ENCODE peak calls at places on chromosomes 3 and 15, in nine cellular contexts. N is neural crest cell; K is stimulated activated CD8-positive, alpha-beta memory T cell treated with anti-CD3 and anti-CD28 coated beads, Interleukin-2, amount 100 ng/mL, for 1 hour; I is NCI-H460; T is iris pigment epithelial cell; M is ELR; U is fibroblast of mammary gland; F is nucleus accumbens; Z is NCI-H2029. A is an unnamed sample.

GRCh38 chr15:74519311-74519710 is 21.7 kb upstream of the ARID3B start:
- DNase-seq in N (no peak), K (no peak), I (no peak), T (peak; percentile 85), M (peak; percentile 46), U (peak; percentile 21), F (no peak), Z (no peak), A (peak; percentile 48)

GRCh38 chr3:39150803-39151631 is 2.4 kb downstream of the CSRNP1 start:
- DNase-seq in N (no peak), K (no peak), I (no peak), T (peak; percentile 96), M (peak; percentile 92), U (peak; percentile 97), F (peak; percentile 41), Z (no peak), A (peak; percentile 99)

GRCh38 chr15:45635763-45636292 is 999 bp downstream of the SQOR start:
- DNase-seq in N (no peak), K (no peak), I (no peak), T (no peak), M (no peak), U (no peak), F (no peak), Z (no peak), A (no peak)

GRCh38 chr3:29410200-29410599 is 129.3 kb downstream of the RBMS3 start:
- DNase-seq in N (no peak), K (no peak), I (no peak), T (no peak), M (no peak), U (no peak), F (no peak), Z (no peak), A (no peak)

GRCh38 chr15:91484141-91484540 is 369.4 kb upstream of the SLCO3A1 start:
- DNase-seq in N (no peak), K (no peak), I (no peak), T (no peak), M (no peak), U (no peak), F (no peak), Z (no peak), A (no peak)

GRCh38 chr3:129942296-129942695 is 32.2 kb upstream of the TRH start:
- DNase-seq in N (peak; percentile 82), K (no peak), I (peak; percentile 47), T (peak; percentile 57), M (peak; percentile 68), U (peak; percentile 58), F (peak; percentile 25), Z (peak; percentile 12), A (peak; percentile 68)

GRCh38 chr15:34650177-34650576 is 66.7 kb upstream of the GOLGA8B start:
- DNase-seq in N (no peak), K (no peak), I (no peak), T (peak; percentile 79), M (peak; percentile 80), U (peak; percentile 66), F (no peak), Z (no peak), A (peak; percentile 42)

GRCh38 chr15:38853608-38854007 is 289.0 kb upstream of the RASGRP1 start:
- DNase-seq in N (peak; percentile 2), K (no peak), I (peak; percentile 14), T (peak; percentile 67), M (peak; percentile 42), U (peak; percentile 53), F (no peak), Z (no peak), A (peak; percentile 67)

GRCh38 chr3:32082727-32083126 is 23.7 kb upstream of the GPD1L start:
- DNase-seq in N (no peak), K (no peak), I (no peak), T (no peak), M (no peak), U (peak; percentile 8), F (no peak), Z (no peak), A (peak; percentile 13)

GRCh38 chr15:65841121-65841930 is 28.0 kb upstream of the RAB11A start:
- DNase-seq in N (no peak), K (no peak), I (no peak), T (peak; percentile 81), M (peak; percentile 57), U (peak; percentile 40), F (no peak), Z (no peak), A (peak; percentile 69)

GRCh38 chr15:88894348-88894818 is 961 bp downstream of the HAPLN3 start:
- DNase-seq in N (peak; percentile 57), K (peak; percentile 78), I (no peak), T (no peak), M (peak; percentile 41), U (peak; percentile 38), F (no peak), Z (no peak), A (no peak)

GRCh38 chr15:51576911-51577500 is 45.6 kb downstream of the DMXL2 start:
- DNase-seq in N (no peak), K (no peak), I (no peak), T (peak; percentile 88), M (no peak), U (peak; percentile 74), F (no peak), Z (no peak), A (peak; percentile 66)

GRCh38 chr3:10437995-10438901 is 67.1 kb downstream of the ATP2B2 start:
- DNase-seq in N (no peak), K (no peak), I (no peak), T (peak; percentile 77), M (peak; percentile 85), U (peak; percentile 2), F (no peak), Z (no peak), A (peak; percentile 97)

GRCh38 chr3:77079988-77080585 is 40.2 kb downstream of the ROBO2 start:
- DNase-seq in N (no peak), K (no peak), I (no peak), T (no peak), M (no peak), U (no peak), F (no peak), Z (no peak), A (no peak)

GRCh38 chr3:179401561-179401960 is 49.7 kb downstream of the GNB4 start:
- DNase-seq in N (no peak), K (no peak), I (no peak), T (no peak), M (no peak), U (no peak), F (no peak), Z (no peak), A (no peak)

GRCh38 chr15:100913961-100914360 is 5.2 kb upstream of the LRRK1 start:
- DNase-seq in N (no peak), K (no peak), I (no peak), T (no peak), M (no peak), U (no peak), F (no peak), Z (no peak), A (no peak)

GRCh38 chr15:91561371-91562100 is 292.0 kb upstream of the SLCO3A1 start:
- DNase-seq in N (no peak), K (no peak), I (peak; percentile 8), T (peak; percentile 90), M (peak; percentile 75), U (peak; percentile 99), F (no peak), Z (no peak), A (peak; percentile 79)

GRCh38 chr3:77081240-77081661 is 41.4 kb downstream of the ROBO2 start:
- DNase-seq in N (no peak), K (no peak), I (no peak), T (peak; percentile 94), M (no peak), U (peak; percentile 2), F (no peak), Z (peak; percentile 79), A (no peak)

GRCh38 chr3:31680072-31680870 is 147.5 kb downstream of the STT3B start:
- DNase-seq in N (no peak), K (no peak), I (no peak), T (peak; percentile 46), M (no peak), U (no peak), F (no peak), Z (no peak), A (no peak)

GRCh38 chr3:99751649-99752048 is 66.0 kb upstream of the CMSS1 start:
- DNase-seq in N (no peak), K (no peak), I (no peak), T (peak; percentile 84), M (peak; percentile 90), U (peak; percentile 88), F (no peak), Z (no peak), A (peak; percentile 84)

GRCh38 chr3:122318620-122319019 is 6.4 kb upstream of the CSTA start:
- DNase-seq in N (no peak), K (no peak), I (no peak), T (no peak), M (no peak), U (no peak), F (no peak), Z (no peak), A (no peak)

GRCh38 chr15:32733276-32733675 is 15.5 kb downstream of the GREM1 start:
- DNase-seq in N (no peak), K (no peak), I (no peak), T (peak; percentile 4), M (no peak), U (no peak), F (no peak), Z (no peak), A (peak; percentile 70)

GRCh38 chr3:14633819-14634424 is 17.6 kb upstream of the CCDC174 start:
- DNase-seq in N (peak; percentile 34), K (peak; percentile 27), I (peak; percentile 41), T (peak; percentile 80), M (peak; percentile 64), U (peak; percentile 70), F (no peak), Z (peak; percentile 17), A (peak; percentile 53)

A was measured in EH.